ENCODE peak calls at places on chromosomes 2 and 18, in seven cellular contexts. G is tibial nerve; P is pancreas; Z is CD4-positive, CD25-positive, alpha-beta regulatory T cell; Q is mammary epithelial cell; Y is HepG2; J is tibial artery. E is an unnamed sample. For H3K36me3, the result is how much of the 10 kb centered on the place peaks cover.

GRCh38 chr2:120850551-120850950 is 114.9 kb downstream of the GLI2 start:
- DNase-seq in G (no peak), P (no peak), Z (no peak), Y (no peak), J (no peak), Q (no peak), E (no peak)

GRCh38 chr2:60409207-60409871 is 144.1 kb downstream of the BCL11A start:
- DNase-seq in Z (no peak), Y (no peak), Q (peak), G (no peak), J (no peak), P (no peak), E (no peak)

GRCh38 chr2:126579868-126580267 is 76.1 kb upstream of the GYPC start:
- DNase-seq in Q (no peak), Y (no peak), P (no peak), G (no peak), J (no peak), Z (no peak), E (no peak)

GRCh38 chr2:3189076-3189591 is 188.5 kb downstream of the EIPR1 start:
- DNase-seq in Y (no peak), J (no peak), Z (no peak), Q (peak), G (no peak), P (no peak), E (no peak)

GRCh38 chr2:39676342-39676741 is 10.6 kb downstream of the TMEM178A start:
- DNase-seq in G (no peak), Y (no peak), J (no peak), P (no peak), Q (no peak), Z (no peak), E (no peak)

GRCh38 chr18:55234366-55235093 is 275.3 kb upstream of the CCDC68 start:
- DNase-seq in Z (no peak), J (peak), Q (peak), Y (peak), G (peak), P (peak), E (peak)

GRCh38 chr18:31634331-31634713 is 42.6 kb downstream of the TTR start:
- DNase-seq in Q (no peak), G (no peak), P (no peak), Y (no peak), J (no peak), Z (no peak), E (no peak)

GRCh38 chr2:176137883-176138282 is 8.4 kb downstream of the HOXD8 start:
- DNase-seq in Y (peak), Z (no peak), J (no peak), G (no peak), P (no peak), Q (no peak), E (no peak)

GRCh38 chr2:166239548-166239947 is 111.7 kb upstream of the SCN1A start:
- DNase-seq in Q (peak), Z (no peak), G (no peak), P (no peak), Y (no peak), J (no peak), E (no peak)

GRCh38 chr2:179995735-179996134 is 11.4 kb downstream of the CWC22 start:
- DNase-seq in P (no peak), Y (no peak), Q (no peak), G (no peak), J (no peak), Z (no peak), E (no peak)

GRCh38 chr18:57929922-57930321 is 114.1 kb upstream of the NEDD4L start:
- DNase-seq in Q (no peak), P (no peak), G (no peak), Y (no peak), J (no peak), Z (no peak), E (no peak)

GRCh38 chr2:95272781-95273180 is 1.5 kb upstream of the PROM2 start:
- DNase-seq in J (no peak), P (no peak), Q (no peak), G (no peak), Y (no peak), Z (no peak), E (no peak)

GRCh38 chr2:214575030-214575949 is 164.4 kb downstream of the VWC2L start:
- DNase-seq in Q (no peak), P (no peak), Z (no peak), G (no peak), Y (no peak), J (no peak), E (no peak)

GRCh38 chr2:53787911-53788289 is 1.1 kb downstream of the ERLEC1 start:
- DNase-seq in Q (peak), P (no peak), Z (no peak), G (no peak), Y (peak), J (no peak), E (no peak)

GRCh38 chr2:74072542-74072941 is 75.2 kb downstream of the BOLA3 start:
- DNase-seq in Y (no peak), Q (no peak), Z (no peak), J (no peak), P (no peak), G (no peak), E (no peak)

GRCh38 chr18:10139783-10140410 is 226.1 kb downstream of the VAPA start:
- DNase-seq in G (no peak), Y (no peak), J (no peak), Z (no peak), Q (no peak), P (no peak), E (no peak)

GRCh38 chr2:201261911-201262310 is 1.6 kb downstream of the CASP8 start:
- DNase-seq in Y (no peak), J (no peak), Q (no peak), Z (no peak), G (no peak), P (no peak), E (no peak)

GRCh38 chr2:96839875-96840850 is 3.7 kb downstream of the ANKRD23 start:
- DNase-seq in P (no peak), Q (no peak), G (no peak), Z (no peak), Y (no peak), J (no peak), E (no peak)

GRCh38 chr2:96841707-96842495 is 1.9 kb downstream of the ANKRD23 start:
- DNase-seq in G (no peak), J (no peak), Q (no peak), Y (no peak), P (no peak), Z (no peak), E (no peak)

GRCh38 chr2:96842600-96842999 is 1.2 kb downstream of the ANKRD23 start:
- DNase-seq in Q (no peak), P (no peak), G (no peak), Z (no peak), J (no peak), Y (no peak), E (peak)

GRCh38 chr2:96844405-96844808 is 586 bp upstream of the ANKRD23 start:
- DNase-seq in J (no peak), G (no peak), Q (no peak), Z (no peak), P (no peak), Y (no peak), E (no peak)

DNA sequence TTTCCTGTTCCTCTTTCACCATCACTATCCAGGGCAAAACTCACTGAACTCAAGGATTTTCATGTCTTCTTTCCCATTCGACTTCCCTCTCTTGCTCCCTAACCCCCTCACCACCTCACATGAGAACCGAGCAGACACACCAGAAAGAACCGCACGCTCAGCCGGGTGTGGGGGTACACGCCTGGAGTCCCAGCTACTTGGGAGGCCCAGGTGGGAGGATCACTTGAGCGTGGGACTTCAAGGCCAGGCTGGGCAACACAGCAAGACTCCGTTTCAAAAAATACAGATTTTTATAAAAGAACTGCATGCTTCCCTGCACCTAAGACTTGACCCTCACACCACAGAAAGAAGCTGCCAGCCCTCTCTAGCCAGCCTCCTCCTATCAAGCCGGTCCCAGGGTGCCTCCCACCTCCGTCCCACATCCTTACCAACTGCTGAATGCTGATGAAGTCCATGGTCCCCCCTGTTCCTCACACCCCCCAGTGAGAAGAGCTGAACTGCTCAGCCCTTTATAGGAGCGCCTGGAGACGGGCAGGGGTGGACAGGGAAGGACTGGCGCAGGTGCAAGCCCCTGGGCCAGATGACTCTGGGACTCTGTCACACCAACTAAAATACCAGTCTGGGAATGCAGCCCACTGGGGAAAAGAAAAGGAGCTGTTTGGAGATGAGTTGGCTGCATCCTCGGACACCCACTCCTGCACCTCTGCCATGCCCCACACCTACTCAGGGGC is at the start of gene ANKRD23:
- DNase-seq in Y (no peak), Z (no peak), G (no peak), Q (no peak), P (no peak), J (no peak), E (no peak)
- H3K27ac ChIP-seq in Y (no peak), Z (no peak), G (no peak), Q (no peak), P (no peak), J (no peak), E (no peak)

GRCh38 chr2:63301481-63301880 is 250.9 kb downstream of the OTX1 start:
- DNase-seq in P (no peak), J (no peak), Q (no peak), G (no peak), Y (no peak), Z (no peak), E (no peak)

GRCh38 chr2:63300835-63301234 is 250.2 kb downstream of the OTX1 start:
- DNase-seq in J (no peak), G (no peak), Q (no peak), Z (no peak), P (no peak), Y (peak), E (no peak)
- H3K36me3 ChIP-seq in J (under half), G (under half), Q (under half), Z (under half), P (under half), Y (under half), E (under half)

GRCh38 chr18:22790545-22791415 is 142.3 kb upstream of the RBBP8 start:
- DNase-seq in P (no peak), Y (no peak), Q (no peak), Z (no peak), J (no peak), G (no peak), E (no peak)

GRCh38 chr18:22783662-22784076 is 149.5 kb upstream of the RBBP8 start:
- DNase-seq in G (no peak), P (no peak), Q (no peak), J (no peak), Y (peak), Z (no peak), E (no peak)

GRCh38 chr18:22789600-22789999 is 143.5 kb upstream of the RBBP8 start:
- DNase-seq in P (no peak), G (no peak), Y (no peak), J (no peak), Z (no peak), Q (no peak), E (no peak)
- H3K27ac ChIP-seq in P (no peak), G (no peak), Y (no peak), J (no peak), Z (no peak), Q (no peak), E (no peak)

DNA sequence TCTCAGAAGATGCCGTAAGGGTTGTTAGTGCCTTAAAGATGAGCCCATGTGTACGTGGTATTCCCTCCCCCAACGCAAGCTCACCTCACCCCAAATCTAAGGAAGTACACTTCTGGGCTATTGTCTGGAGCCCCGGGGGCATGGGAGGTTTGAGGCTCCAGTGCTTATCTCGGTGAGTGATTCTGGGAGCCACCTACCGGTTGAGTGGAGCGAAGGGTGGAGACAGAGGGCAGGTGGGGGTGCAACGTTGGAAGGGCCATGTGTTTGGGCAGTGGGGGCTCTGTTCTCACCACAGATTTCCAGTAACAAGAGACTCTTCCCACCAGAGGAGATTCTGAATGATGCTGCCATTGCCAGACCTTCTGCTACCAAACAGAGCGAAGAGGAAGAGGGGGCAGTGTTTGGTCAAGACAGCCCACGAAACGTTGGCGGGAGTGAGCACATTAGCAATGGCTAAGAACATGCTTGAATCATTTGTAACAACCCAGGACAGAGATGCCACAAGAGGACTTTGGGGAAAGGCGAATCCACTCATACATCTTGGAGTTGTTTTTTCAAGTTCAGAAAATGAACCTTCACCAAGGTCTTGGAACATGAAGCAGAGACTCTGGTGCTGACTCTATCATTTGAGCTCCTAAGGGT is 38.7 kb downstream of the TWIST2 start:
- DNase-seq in P (no peak), Y (no peak), G (no peak), J (no peak), Q (no peak), Z (no peak), E (no peak)
- H3K36me3 ChIP-seq in P (under half), Y (under half), G (under half), J (under half), Q (under half), Z (under half), E (under half)

GRCh38 chr2:197103363-197103762 is 176.9 kb upstream of the PGAP1 start:
- DNase-seq in G (no peak), Y (no peak), P (no peak), J (no peak), Z (no peak), Q (no peak), E (no peak)

GRCh38 chr2:197102202-197102601 is 175.7 kb upstream of the PGAP1 start:
- DNase-seq in G (no peak), J (no peak), Y (no peak), P (no peak), Z (no peak), Q (no peak), E (no peak)

GRCh38 chr2:197109326-197109725 is 182.8 kb upstream of the PGAP1 start:
- DNase-seq in Q (no peak), G (no peak), Y (no peak), Z (no peak), J (no peak), P (no peak), E (no peak)

GRCh38 chr2:197108758-197109157 is 182.3 kb upstream of the PGAP1 start:
- DNase-seq in J (peak), Z (no peak), G (peak), Y (no peak), Q (no peak), P (peak), E (peak)

GRCh38 chr2:197107291-197108269 is 181.1 kb upstream of the PGAP1 start:
- DNase-seq in J (peak), Y (no peak), Z (no peak), G (peak), Q (no peak), P (peak), E (peak)
- H3K27ac ChIP-seq in J (peak), Y (no peak), Z (no peak), G (peak), Q (no peak), P (no peak), E (peak)

GRCh38 chr2:21037671-21038108 is 6.2 kb downstream of the APOB start:
- DNase-seq in P (no peak), Q (peak), G (no peak), Y (no peak), J (no peak), Z (no peak), E (no peak)
- H3K36me3 ChIP-seq in P (under half), Q (under half), G (under half), Y (half or more), J (under half), Z (under half), E (under half)

E was measured in heart right ventricle.